ENCODE peak calls at places on chromosomes 6 and 20, in nine cellular contexts. Q, A, P, G, J, T, L, H and Y are unnamed samples.

GRCh38 chr6:37544530-37544929 is 44.8 kb upstream of the CCDC167 start:
- DNase-seq in Q (no peak), A (no peak), P (no peak), G (no peak), J (no peak), T (no peak), L (no peak), H (no peak), Y (no peak)

GRCh38 chr20:10521068-10521834 is 86.1 kb downstream of the SLX4IP start:
- DNase-seq in Q (peak), A (peak), P (peak), G (no peak), J (no peak), T (no peak), L (no peak), H (peak), Y (peak)

GRCh38 chr20:13325033-13325432 is 104.0 kb downstream of the ISM1 start:
- DNase-seq in Q (no peak), A (peak), P (peak), G (no peak), J (no peak), T (no peak), L (peak), H (peak), Y (no peak)

GRCh38 chr6:136723780-136724179 is 68.5 kb downstream of the MAP3K5 start:
- DNase-seq in Q (no peak), A (no peak), P (no peak), G (no peak), J (no peak), T (no peak), L (peak), H (no peak), Y (no peak)

GRCh38 chr6:115935361-115935760 is 125.3 kb downstream of the FRK start:
- DNase-seq in Q (no peak), A (no peak), P (no peak), G (no peak), J (no peak), T (no peak), L (no peak), H (no peak), Y (no peak)

GRCh38 chr6:68159433-68159832 is 475.6 kb upstream of the ADGRB3 start:
- DNase-seq in Q (no peak), A (no peak), P (no peak), G (no peak), J (no peak), T (no peak), L (peak), H (no peak), Y (no peak)

GRCh38 chr20:17873410-17874270 is 95.0 kb downstream of the SNX5 start:
- DNase-seq in Q (peak), A (peak), P (peak), G (no peak), J (peak), T (peak), L (no peak), H (peak), Y (peak)

GRCh38 chr20:61419010-61419409 is 166.9 kb downstream of the CDH4 start:
- DNase-seq in Q (no peak), A (no peak), P (no peak), G (no peak), J (no peak), T (no peak), L (no peak), H (no peak), Y (no peak)

GRCh38 chr6:35817515-35817914 is 12.4 kb downstream of the LHFPL5 start:
- DNase-seq in Q (no peak), A (no peak), P (no peak), G (no peak), J (no peak), T (no peak), L (no peak), H (no peak), Y (no peak)

GRCh38 chr6:90289902-90290301 is 6.7 kb downstream of the BACH2 start:
- DNase-seq in Q (no peak), A (no peak), P (no peak), G (no peak), J (no peak), T (no peak), L (no peak), H (no peak), Y (no peak)

DNA sequence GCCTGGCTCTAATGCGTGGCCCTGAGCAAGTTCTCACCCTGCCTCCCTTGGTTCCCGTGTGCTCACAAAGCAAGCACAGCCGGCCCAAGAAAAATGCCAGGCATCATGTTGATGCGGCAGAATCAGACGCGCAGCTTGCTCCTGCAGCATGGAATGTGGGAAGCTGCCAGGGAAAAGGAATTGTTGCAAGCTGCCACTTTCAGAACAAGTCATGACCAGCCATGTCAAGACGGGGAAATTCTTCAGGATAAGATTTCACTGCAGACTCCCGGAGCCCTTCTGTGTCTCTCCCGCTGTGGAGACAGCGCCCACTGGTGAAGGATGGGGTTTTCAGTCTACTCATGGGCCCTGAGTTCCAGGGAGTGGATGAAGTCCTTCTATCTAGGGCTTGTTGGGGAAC is 4.6 kb downstream of the DACT2 start:
- DNase-seq in Q (no peak), A (no peak), P (no peak), G (no peak), J (peak), T (no peak), L (no peak), H (no peak), Y (no peak)
- TF ChIP-seq CTCF in Q (no peak), A (no peak), P (peak), G (no peak), J (peak), T (no peak), L (no peak), H (no peak), Y (no peak)

GRCh38 chr6:6810727-6811126 is 222.2 kb downstream of the LY86 start:
- DNase-seq in Q (no peak), A (no peak), P (no peak), G (no peak), J (no peak), T (no peak), L (peak), H (no peak), Y (no peak)

GRCh38 chr6:6812427-6812826 is 223.9 kb downstream of the LY86 start:
- DNase-seq in Q (no peak), A (no peak), P (no peak), G (no peak), J (no peak), T (no peak), L (no peak), H (no peak), Y (no peak)

GRCh38 chr6:6808343-6808742 is 219.8 kb downstream of the LY86 start:
- DNase-seq in Q (no peak), A (no peak), P (no peak), G (no peak), J (no peak), T (no peak), L (no peak), H (no peak), Y (no peak)

GRCh38 chr6:6808915-6809314 is 220.4 kb downstream of the LY86 start:
- DNase-seq in Q (no peak), A (no peak), P (no peak), G (no peak), J (no peak), T (no peak), L (no peak), H (no peak), Y (no peak)

DNA sequence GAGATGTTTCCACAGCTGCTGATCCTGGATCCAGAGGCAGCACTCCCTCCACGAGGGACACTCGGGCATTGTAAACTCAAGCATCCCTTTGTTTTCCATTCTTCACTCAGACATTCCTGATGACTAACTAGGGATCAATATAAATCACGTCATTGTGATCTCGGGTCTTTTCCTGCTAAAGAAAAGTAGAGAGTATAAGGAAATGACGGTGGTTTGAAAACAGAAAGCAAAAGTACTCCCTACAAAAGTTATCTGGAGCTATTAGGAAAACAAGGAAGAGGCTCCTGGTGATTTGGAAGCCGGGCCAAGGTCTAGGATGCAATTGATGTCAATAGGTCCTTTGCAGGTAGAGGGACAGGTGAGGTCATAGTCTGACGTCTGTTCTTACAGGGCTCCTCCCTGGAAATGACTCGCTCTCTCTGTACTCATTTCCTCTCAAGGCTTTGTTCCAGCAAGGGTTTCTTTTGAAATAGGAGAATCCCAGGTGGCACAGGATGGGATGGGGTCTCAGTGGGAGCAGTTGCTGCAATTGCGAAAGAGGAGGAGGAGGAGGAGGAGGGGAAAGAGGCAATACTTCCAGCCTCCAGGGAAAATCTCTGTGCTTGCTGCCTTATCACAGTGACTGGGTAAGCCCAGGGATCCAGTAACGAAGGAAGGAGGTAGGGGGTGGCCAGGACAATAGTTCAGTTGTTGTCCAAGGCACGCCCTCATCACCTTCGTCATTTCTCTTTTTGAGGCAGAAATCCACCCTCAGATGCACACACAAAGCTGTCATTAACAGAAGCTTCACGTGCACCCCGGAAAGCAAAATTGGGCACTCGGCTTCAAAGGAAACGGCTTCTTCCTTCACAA is 222.9 kb downstream of the LY86 start:
- DNase-seq in Q (no peak), A (peak), P (no peak), G (peak), J (no peak), T (peak), L (peak), H (peak), Y (peak)
- H3K4me3 ChIP-seq in Q (no peak), A (peak), P (no peak), G (peak), J (peak), T (peak), L (peak), H (peak), Y (peak)

GRCh38 chr20:48404598-48404997 is 423.2 kb downstream of the PREX1 start:
- DNase-seq in Q (no peak), A (no peak), P (no peak), G (no peak), J (no peak), T (no peak), L (no peak), H (no peak), Y (no peak)
- TF ChIP-seq CTCF in Q (no peak), A (no peak), P (peak), G (no peak), J (no peak), T (no peak), L (no peak), H (no peak), Y (no peak)

GRCh38 chr6:54847799-54848597 is 1.4 kb downstream of the FAM83B start:
- DNase-seq in Q (no peak), A (no peak), P (no peak), G (no peak), J (peak), T (no peak), L (no peak), H (peak), Y (peak)

GRCh38 chr6:54850061-54850460 is 3.5 kb downstream of the FAM83B start:
- DNase-seq in Q (no peak), A (no peak), P (no peak), G (no peak), J (no peak), T (no peak), L (no peak), H (no peak), Y (no peak)

GRCh38 chr6:54846243-54846856 is at the start of gene FAM83B:
- DNase-seq in Q (no peak), A (no peak), P (peak), G (no peak), J (peak), T (peak), L (no peak), H (no peak), Y (peak)

GRCh38 chr6:54846857-54847721 is 518 bp downstream of the FAM83B start:
- DNase-seq in Q (no peak), A (no peak), P (no peak), G (no peak), J (peak), T (no peak), L (no peak), H (no peak), Y (peak)
- H3K4me3 ChIP-seq in Q (peak), A (peak), P (no peak), G (no peak), J (peak), T (peak), L (no peak), H (peak), Y (peak)

GRCh38 chr20:50133474-50134217 is 19.9 kb downstream of the PEDS1 start:
- DNase-seq in Q (no peak), A (no peak), P (no peak), G (no peak), J (no peak), T (no peak), L (no peak), H (no peak), Y (no peak)
- TF ChIP-seq CTCF in Q (peak), A (peak), P (peak), G (no peak), J (no peak), T (no peak), L (peak), H (no peak), Y (peak)

DNA sequence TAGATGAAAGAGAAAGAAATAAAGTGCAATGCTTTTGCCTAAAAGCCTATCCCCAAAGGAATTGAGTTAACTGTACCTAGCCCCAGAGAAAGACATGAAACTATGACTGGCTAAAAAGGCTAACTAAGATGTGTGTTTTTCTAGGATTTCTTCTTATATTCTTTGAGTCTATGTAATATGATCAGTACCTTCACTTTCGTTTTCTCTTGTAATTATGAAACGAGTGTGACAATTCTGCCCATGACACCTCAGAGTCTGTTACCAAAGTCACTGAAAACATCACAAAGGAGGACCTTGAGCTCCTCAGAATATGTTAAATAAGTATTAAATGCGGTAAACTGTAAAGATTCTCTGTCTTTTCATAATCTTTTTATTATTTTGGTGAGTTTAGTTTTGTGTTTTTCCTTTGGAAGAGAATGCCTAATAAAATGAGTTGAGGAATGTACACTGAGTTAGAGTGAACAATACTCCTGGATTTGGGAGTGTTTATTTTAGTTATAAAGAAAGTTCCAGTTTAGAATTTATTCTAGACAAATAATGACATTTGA is 141.3 kb downstream of the FUT9 start:
- DNase-seq in Q (no peak), A (no peak), P (no peak), G (no peak), J (no peak), T (no peak), L (peak), H (no peak), Y (no peak)
- H3K4me3 ChIP-seq in Q (no peak), A (no peak), P (no peak), G (no peak), J (no peak), T (no peak), L (peak), H (no peak), Y (no peak)

DNA sequence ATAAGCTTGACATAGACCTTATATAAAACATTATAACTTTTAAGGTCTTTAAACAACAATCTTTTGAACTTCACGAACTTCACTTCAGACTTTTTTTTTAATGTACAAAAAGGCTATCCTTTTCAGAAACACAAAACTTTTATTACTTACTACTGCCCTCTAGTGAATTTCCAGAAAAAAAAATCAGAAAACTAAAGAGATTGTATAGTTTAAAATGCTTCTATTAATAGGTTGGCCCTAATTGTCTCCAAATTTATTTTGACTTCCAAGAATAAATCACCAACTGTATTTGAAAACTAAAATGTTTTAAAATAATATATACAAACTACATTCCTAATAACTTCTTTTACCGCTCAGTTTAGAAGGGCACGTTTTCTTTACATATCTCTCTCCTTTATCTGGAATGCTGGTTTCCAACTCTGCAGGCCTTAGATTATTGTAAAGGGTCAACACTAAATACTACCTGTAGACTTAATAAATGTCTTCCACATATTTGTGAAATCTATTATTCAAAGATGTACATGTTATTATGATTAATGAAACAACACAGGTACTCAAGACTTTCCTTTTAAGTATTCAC is 66.8 kb downstream of the LMBRD1 start:
- DNase-seq in Q (no peak), A (no peak), P (no peak), G (no peak), J (no peak), T (no peak), L (peak), H (peak), Y (no peak)
- TF ChIP-seq CTCF in Q (peak), A (no peak), P (peak), G (peak), J (peak), T (no peak), L (peak), H (peak), Y (peak)

GRCh38 chr6:34182751-34183531 is 37.1 kb upstream of the GRM4 start:
- DNase-seq in Q (no peak), A (no peak), P (no peak), G (peak), J (no peak), T (peak), L (peak), H (no peak), Y (no peak)
- H3K4me3 ChIP-seq in Q (no peak), A (no peak), P (no peak), G (no peak), J (no peak), T (no peak), L (peak), H (no peak), Y (no peak)

GRCh38 chr20:44851545-44851944 is 34.0 kb upstream of the YWHAB start:
- DNase-seq in Q (no peak), A (no peak), P (no peak), G (no peak), J (peak), T (no peak), L (no peak), H (no peak), Y (no peak)
- TF ChIP-seq CTCF in Q (no peak), A (no peak), P (no peak), G (no peak), J (no peak), T (no peak), L (no peak), H (no peak), Y (no peak)